ENCODE peak calls at places on chromosomes 2 and 18, in six cellular contexts. One of them, this sample, is unnamed.

GRCh38 chr18:51153659-51154371 is 43.7 kb downstream of the MEX3C start:
- DNase-seq in HepG2: no peak
- DNase-seq in H1: no peak
- DNase-seq in GM12878: peak; percentile 62
- DNase-seq in K562: no peak
- DNase-seq in GM12891: peak; percentile 38
- DNase-seq in this sample: peak; percentile 48

GRCh38 chr2:95329891-95330822 is 33.0 kb downstream of the KCNIP3 start:
- DNase-seq in HepG2: no peak
- DNase-seq in GM12878: no peak
- DNase-seq in K562: no peak
- DNase-seq in GM12891: no peak
- DNase-seq in H1: no peak
- DNase-seq in this sample: no peak

GRCh38 chr2:189092936-189093335 is 86.6 kb downstream of the COL5A2 start:
- DNase-seq in K562: no peak
- DNase-seq in GM12891: no peak
- DNase-seq in GM12878: no peak
- DNase-seq in H1: no peak
- DNase-seq in HepG2: no peak
- DNase-seq in this sample: no peak

GRCh38 chr18:32937007-32937540 is 164.3 kb upstream of the KLHL14 start:
- DNase-seq in HepG2: no peak
- DNase-seq in K562: no peak
- DNase-seq in GM12878: no peak
- DNase-seq in GM12891: no peak
- DNase-seq in H1: no peak
- DNase-seq in this sample: no peak

GRCh38 chr18:38077219-38077618 is 511.6 kb upstream of the CELF4 start:
- DNase-seq in H1: no peak
- DNase-seq in HepG2: no peak
- DNase-seq in GM12891: no peak
- DNase-seq in GM12878: no peak
- DNase-seq in K562: no peak
- DNase-seq in this sample: no peak

GRCh38 chr2:3683748-3684454 is 19.5 kb upstream of the DCDC2C start:
- DNase-seq in H1: no peak
- DNase-seq in HepG2: no peak
- DNase-seq in GM12891: no peak
- DNase-seq in K562: no peak
- DNase-seq in GM12878: no peak
- DNase-seq in this sample: no peak

GRCh38 chr18:25451077-25451658 is 99.2 kb upstream of the ZNF521 start:
- DNase-seq in K562: no peak
- DNase-seq in GM12891: no peak
- DNase-seq in GM12878: no peak
- DNase-seq in H1: no peak
- DNase-seq in HepG2: no peak
- DNase-seq in this sample: no peak

GRCh38 chr2:241228081-241228859 is 39.8 kb downstream of the ANO7 start:
- DNase-seq in H1: no peak
- DNase-seq in GM12891: no peak
- DNase-seq in HepG2: no peak
- DNase-seq in GM12878: no peak
- DNase-seq in K562: peak; percentile 17
- DNase-seq in this sample: no peak

GRCh38 chr2:179861027-179861776 is at the start of gene ZNF385B:
- DNase-seq in K562: no peak
- DNase-seq in GM12891: peak; percentile 22
- DNase-seq in HepG2: no peak
- DNase-seq in H1: peak; percentile 77
- DNase-seq in GM12878: no peak
- DNase-seq in this sample: peak; percentile 6

GRCh38 chr2:44077942-44078511 is 82.2 kb upstream of the LRPPRC start:
- DNase-seq in GM12891: no peak
- DNase-seq in GM12878: no peak
- DNase-seq in HepG2: no peak
- DNase-seq in H1: no peak
- DNase-seq in K562: no peak
- DNase-seq in this sample: no peak

GRCh38 chr2:160334028-160334729 is 134.1 kb upstream of the ITGB6 start:
- DNase-seq in GM12878: no peak
- DNase-seq in K562: no peak
- DNase-seq in H1: no peak
- DNase-seq in HepG2: no peak
- DNase-seq in GM12891: no peak
- DNase-seq in this sample: no peak

GRCh38 chr2:176565641-176566323 is 296.5 kb downstream of the MTX2 start:
- DNase-seq in HepG2: peak; percentile 29
- DNase-seq in GM12891: no peak
- DNase-seq in H1: no peak
- DNase-seq in GM12878: no peak
- DNase-seq in K562: no peak
- DNase-seq in this sample: no peak

GRCh38 chr2:238846503-238847431 is 1.1 kb upstream of the TWIST2 start:
- DNase-seq in HepG2: no peak
- DNase-seq in GM12878: no peak
- DNase-seq in GM12891: no peak
- DNase-seq in H1: peak; percentile 76
- DNase-seq in K562: no peak
- DNase-seq in this sample: no peak

GRCh38 chr2:173271135-173271534 is 83.5 kb upstream of the CDCA7 start:
- DNase-seq in GM12878: no peak
- DNase-seq in K562: no peak
- DNase-seq in GM12891: no peak
- DNase-seq in H1: no peak
- DNase-seq in HepG2: no peak
- DNase-seq in this sample: no peak

GRCh38 chr2:99088017-99088416 is 53.5 kb upstream of the C2orf15 start:
- DNase-seq in GM12878: no peak
- DNase-seq in HepG2: no peak
- DNase-seq in K562: no peak
- DNase-seq in H1: no peak
- DNase-seq in GM12891: no peak
- DNase-seq in this sample: no peak

GRCh38 chr18:9475643-9476580 is 599 bp downstream of the RALBP1 start:
- DNase-seq in GM12878: no peak
- DNase-seq in GM12891: peak; percentile 52
- DNase-seq in K562: peak; percentile 85
- DNase-seq in HepG2: no peak
- DNase-seq in H1: no peak
- DNase-seq in this sample: peak; percentile 58

GRCh38 chr2:56985609-56986008 is 801.8 kb downstream of the CCDC85A start:
- DNase-seq in GM12891: no peak
- DNase-seq in H1: no peak
- DNase-seq in HepG2: no peak
- DNase-seq in K562: no peak
- DNase-seq in GM12878: no peak
- DNase-seq in this sample: no peak

GRCh38 chr2:188766086-188766856 is 207.9 kb upstream of the COL3A1 start:
- DNase-seq in GM12891: no peak
- DNase-seq in GM12878: no peak
- DNase-seq in HepG2: no peak
- DNase-seq in K562: no peak
- DNase-seq in H1: no peak
- DNase-seq in this sample: no peak

GRCh38 chr2:113342650-113343049 is 63.9 kb upstream of the PAX8 start:
- DNase-seq in H1: no peak
- DNase-seq in GM12891: no peak
- DNase-seq in HepG2: no peak
- DNase-seq in GM12878: no peak
- DNase-seq in K562: no peak
- DNase-seq in this sample: no peak

GRCh38 chr2:160245614-160246156 is 45.6 kb upstream of the ITGB6 start:
- DNase-seq in GM12891: no peak
- DNase-seq in HepG2: no peak
- DNase-seq in GM12878: no peak
- DNase-seq in K562: no peak
- DNase-seq in H1: no peak
- DNase-seq in this sample: no peak

GRCh38 chr2:179239194-179239593 is 25.4 kb downstream of the SESTD1 start:
- DNase-seq in K562: no peak
- DNase-seq in HepG2: peak; percentile 88
- DNase-seq in GM12891: no peak
- DNase-seq in H1: no peak
- DNase-seq in GM12878: no peak
- DNase-seq in this sample: no peak

DNA sequence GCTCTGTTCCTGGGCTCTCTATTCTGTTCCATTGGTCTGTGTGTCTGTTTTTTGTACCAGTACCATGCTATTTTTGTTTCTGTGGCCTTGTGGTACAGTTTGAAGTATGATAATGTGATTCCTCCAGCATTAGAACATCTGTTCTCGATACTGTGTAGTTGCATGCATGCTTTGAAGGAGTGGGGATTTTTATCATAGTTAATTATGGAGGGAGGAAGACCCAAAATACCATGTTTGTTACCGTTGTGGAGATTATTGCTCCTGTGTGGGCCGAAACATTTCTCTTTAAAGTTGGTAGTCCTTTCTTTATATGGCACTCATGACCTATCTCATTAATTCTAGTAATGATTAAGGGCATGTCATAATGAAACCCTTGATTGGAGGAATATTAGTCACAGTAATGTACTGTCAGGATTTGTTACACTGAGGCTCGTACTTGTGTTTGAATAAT is 87.6 kb downstream of the TTC27 start:
- DNase-seq in GM12878: peak; percentile 60
- DNase-seq in H1: no peak
- DNase-seq in GM12891: no peak
- DNase-seq in K562: no peak
- DNase-seq in HepG2: no peak
- DNase-seq in this sample: no peak
- TF ChIP-seq TAF1 in GM12878: no peak
- TF ChIP-seq TAF1 in H1: no peak
- TF ChIP-seq TAF1 in GM12891: no peak
- TF ChIP-seq TAF1 in K562: no peak
- TF ChIP-seq TAF1 in HepG2: no peak
- TF ChIP-seq TAF1 in this sample: no peak

GRCh38 chr2:158359846-158360245 is 96.7 kb downstream of the CCDC148 start:
- DNase-seq in GM12878: no peak
- DNase-seq in HepG2: peak; percentile 68
- DNase-seq in K562: no peak
- DNase-seq in H1: no peak
- DNase-seq in GM12891: no peak
- DNase-seq in this sample: no peak
- TF ChIP-seq POLR2AphosphoS5 in GM12878: no peak
- TF ChIP-seq POLR2AphosphoS5 in HepG2: no peak
- TF ChIP-seq POLR2AphosphoS5 in K562: peak; percentile 38
- TF ChIP-seq POLR2AphosphoS5 in H1: no peak
- TF ChIP-seq POLR2AphosphoS5 in GM12891: no peak
- TF ChIP-seq POLR2AphosphoS5 in this sample: no peak

GRCh38 chr18:8124232-8125146 is 484.7 kb upstream of the RAB12 start:
- DNase-seq in H1: no peak
- DNase-seq in HepG2: no peak
- DNase-seq in GM12878: no peak
- DNase-seq in K562: no peak
- DNase-seq in GM12891: no peak
- DNase-seq in this sample: no peak

GRCh38 chr18:8130089-8130488 is 479.1 kb upstream of the RAB12 start:
- DNase-seq in H1: no peak
- DNase-seq in GM12878: no peak
- DNase-seq in GM12891: no peak
- DNase-seq in HepG2: no peak
- DNase-seq in K562: no peak
- DNase-seq in this sample: no peak
- TF ChIP-seq POLR2A in H1: no peak
- TF ChIP-seq POLR2A in GM12878: no peak
- TF ChIP-seq POLR2A in GM12891: no peak
- TF ChIP-seq POLR2A in HepG2: no peak
- TF ChIP-seq POLR2A in K562: no peak
- TF ChIP-seq POLR2A in this sample: no peak

GRCh38 chr2:55144922-55145820 is 86.9 kb downstream of the CLHC1 start:
- DNase-seq in GM12891: no peak
- DNase-seq in HepG2: no peak
- DNase-seq in K562: no peak
- DNase-seq in H1: no peak
- DNase-seq in GM12878: no peak
- DNase-seq in this sample: no peak

GRCh38 chr2:55147531-55147930 is 84.6 kb downstream of the CLHC1 start:
- DNase-seq in GM12878: no peak
- DNase-seq in K562: no peak
- DNase-seq in HepG2: no peak
- DNase-seq in H1: no peak
- DNase-seq in GM12891: no peak
- DNase-seq in this sample: no peak

GRCh38 chr2:55146266-55146665 is 85.8 kb downstream of the CLHC1 start:
- DNase-seq in K562: no peak
- DNase-seq in GM12891: no peak
- DNase-seq in H1: no peak
- DNase-seq in HepG2: no peak
- DNase-seq in GM12878: no peak
- DNase-seq in this sample: no peak

GRCh38 chr2:55148269-55148668 is 83.8 kb downstream of the CLHC1 start:
- DNase-seq in K562: no peak
- DNase-seq in H1: no peak
- DNase-seq in HepG2: no peak
- DNase-seq in GM12891: no peak
- DNase-seq in GM12878: no peak
- DNase-seq in this sample: no peak

DNA sequence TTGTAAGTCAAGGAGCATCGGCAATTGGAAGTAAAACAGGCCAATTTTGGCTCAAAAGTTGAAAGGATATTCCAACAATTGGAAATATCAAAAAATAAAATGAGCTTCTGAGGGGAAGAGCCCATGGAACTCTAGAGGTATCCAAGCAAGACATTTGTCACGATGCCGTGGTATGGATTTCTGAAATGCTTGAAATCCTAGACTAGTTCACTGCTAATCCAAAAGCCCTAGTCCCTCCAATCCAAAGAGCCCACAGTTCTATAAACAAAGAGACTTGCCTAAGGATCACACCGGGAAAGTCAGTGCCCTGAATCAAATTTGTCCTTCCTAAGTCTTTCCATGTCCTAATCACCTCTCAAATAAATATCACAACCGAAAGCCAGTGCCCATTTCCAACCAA is 85.1 kb downstream of the CLHC1 start:
- DNase-seq in GM12891: no peak
- DNase-seq in K562: no peak
- DNase-seq in H1: no peak
- DNase-seq in HepG2: no peak
- DNase-seq in GM12878: no peak
- DNase-seq in this sample: no peak
- TF ChIP-seq TAF1 in GM12891: no peak
- TF ChIP-seq TAF1 in K562: no peak
- TF ChIP-seq TAF1 in H1: no peak
- TF ChIP-seq TAF1 in HepG2: no peak
- TF ChIP-seq TAF1 in GM12878: no peak
- TF ChIP-seq TAF1 in this sample: no peak

GRCh38 chr2:111698743-111699554 is 185.0 kb downstream of the ANAPC1 start:
- DNase-seq in GM12891: no peak
- DNase-seq in K562: peak; percentile 92
- DNase-seq in HepG2: peak; percentile 94
- DNase-seq in H1: no peak
- DNase-seq in GM12878: no peak
- DNase-seq in this sample: no peak
- TF ChIP-seq POLR2AphosphoS5 in GM12891: no peak
- TF ChIP-seq POLR2AphosphoS5 in K562: peak; percentile 58
- TF ChIP-seq POLR2AphosphoS5 in HepG2: no peak
- TF ChIP-seq POLR2AphosphoS5 in H1: no peak
- TF ChIP-seq POLR2AphosphoS5 in GM12878: no peak
- TF ChIP-seq POLR2AphosphoS5 in this sample: no peak

This sample was measured in GM12892.